ENCODE peak calls at places on chromosome 4, in ten cellular contexts. Z is T47D; G is T-helper 2 cell; W is stimulated activated CD4-positive, alpha-beta T cell treated with anti-CD3 and anti-CD28 coated beads, Interleukin-1b, Interleukin-23, amount 100 ng/mL, for 4 hours; L is AML-193; A is NCI-H524; C is C1 segment of cervical spinal cord; R is GOT3; Q is sigmoid colon; B is bronchial epithelial cell. X is an unnamed sample.

GRCh38 chr4:25938251-25939186 is 24.5 kb downstream of the SMIM20 start:
- DNase-seq in A (no peak), W (no peak), C (no peak), Z (no peak), Q (no peak), G (peak; percentile 29), B (peak; percentile 71), L (no peak), R (peak; percentile 59), X (no peak)

GRCh38 chr4:5932021-5932553 is 39.2 kb upstream of the CRMP1 start:
- DNase-seq in Z (peak; percentile 24), L (no peak), W (no peak), G (no peak), A (no peak), Q (no peak), R (no peak), C (no peak), B (no peak), X (no peak)

GRCh38 chr4:87092389-87093141 is 127.9 kb downstream of the KLHL8 start:
- DNase-seq in A (peak; percentile 42), Z (no peak), C (no peak), L (peak; percentile 69), B (peak; percentile 99), R (no peak), G (no peak), Q (peak; percentile 87), W (no peak), X (peak; percentile 68)

GRCh38 chr4:113811329-113811728 is 49.8 kb upstream of the CAMK2D start:
- DNase-seq in A (no peak), Q (no peak), G (no peak), Z (no peak), W (no peak), R (no peak), C (no peak), B (peak; percentile 27), L (no peak), X (no peak)

GRCh38 chr4:3176625-3177229 is 72.2 kb upstream of the MSANTD1 start:
- DNase-seq in W (no peak), Z (no peak), A (peak; percentile 98), L (no peak), R (no peak), B (no peak), Q (no peak), C (no peak), G (no peak), X (no peak)

GRCh38 chr4:76035146-76035545 is 724 bp downstream of the CXCL11 start:
- DNase-seq in G (no peak), Z (no peak), B (no peak), A (peak; percentile 75), W (no peak), C (no peak), L (peak; percentile 65), Q (no peak), R (no peak), X (no peak)

GRCh38 chr4:91989914-91990313 is 313.9 kb upstream of the GRID2 start:
- DNase-seq in C (no peak), B (no peak), A (no peak), Z (no peak), L (no peak), Q (no peak), G (no peak), W (no peak), R (no peak), X (no peak)

GRCh38 chr4:101000496-101000895 is 346.8 kb downstream of the PPP3CA start:
- DNase-seq in Q (no peak), R (no peak), B (no peak), A (no peak), W (no peak), Z (no peak), G (no peak), C (no peak), L (no peak), X (no peak)

GRCh38 chr4:101835121-101835904 is 44.8 kb downstream of the BANK1 start:
- DNase-seq in A (no peak), C (no peak), B (peak; percentile 86), Q (peak; percentile 72), Z (peak; percentile 67), G (no peak), L (peak; percentile 51), R (no peak), W (no peak), X (peak; percentile 1)

GRCh38 chr4:1050486-1051213 is 39.2 kb downstream of the FGFRL1 start:
- DNase-seq in B (no peak), Z (no peak), R (no peak), A (no peak), G (no peak), L (no peak), W (no peak), C (peak; percentile 37), Q (peak; percentile 61), X (no peak)

GRCh38 chr4:10045481-10045880 is 24.2 kb upstream of the SLC2A9 start:
- DNase-seq in G (no peak), Q (no peak), L (no peak), C (no peak), B (peak; percentile 59), A (no peak), W (no peak), R (no peak), Z (no peak), X (no peak)

GRCh38 chr4:6894528-6895498 is 14.8 kb upstream of the TBC1D14 start:
- DNase-seq in Z (no peak), C (no peak), B (no peak), Q (peak; percentile 46), W (no peak), A (no peak), L (no peak), G (no peak), R (no peak), X (no peak)

GRCh38 chr4:123892368-123892961 is 495.9 kb downstream of the SPRY1 start:
- DNase-seq in W (no peak), C (no peak), L (no peak), Z (no peak), R (no peak), Q (no peak), G (no peak), B (no peak), A (no peak), X (no peak)

GRCh38 chr4:76195326-76195725 is 18.3 kb downstream of the SCARB2 start:
- DNase-seq in A (no peak), B (peak; percentile 63), R (no peak), Z (no peak), W (no peak), Q (no peak), L (no peak), G (no peak), C (no peak), X (no peak)

GRCh38 chr4:113635739-113636437 is 125.7 kb downstream of the CAMK2D start:
- DNase-seq in G (no peak), Z (no peak), C (no peak), W (no peak), R (no peak), Q (no peak), L (no peak), A (no peak), B (peak; percentile 14), X (no peak)

GRCh38 chr4:173857828-173858227 is 327.8 kb upstream of the HAND2 start:
- DNase-seq in Q (no peak), G (no peak), W (no peak), L (no peak), C (no peak), A (no peak), R (no peak), Z (no peak), B (no peak), X (no peak)

GRCh38 chr4:152165146-152165545 is 370.7 kb downstream of the FBXW7 start:
- DNase-seq in B (peak; percentile 49), A (no peak), L (no peak), R (no peak), C (no peak), W (no peak), Q (no peak), Z (no peak), G (no peak), X (no peak)

GRCh38 chr4:169464080-169464479 is 148.3 kb downstream of the NEK1 start:
- DNase-seq in W (no peak), L (no peak), G (no peak), Q (no peak), Z (no peak), B (no peak), R (no peak), A (no peak), C (no peak), X (no peak)